ENCODE peak calls at places on chromosomes 5 and 9, in four cellular contexts. One of them, this sample, is unnamed.

GRCh38 chr5:163687421-163687820 is 182.0 kb downstream of the MAT2B start:
- DNase-seq in CD8-positive, alpha-beta memory T cell: no peak
- DNase-seq in stimulated activated CD4-positive, alpha-beta T cell treated with anti-CD3 and anti-CD28 coated beads, Interleukin-1b, Interleukin-23, amount 100 ng/mL, for 4 hours: no peak
- DNase-seq in SK-N-SH: no peak
- DNase-seq in this sample: no peak

GRCh38 chr9:14887149-14887548 is 23.1 kb downstream of the FREM1 start:
- DNase-seq in SK-N-SH: no peak
- DNase-seq in stimulated activated CD4-positive, alpha-beta T cell treated with anti-CD3 and anti-CD28 coated beads, Interleukin-1b, Interleukin-23, amount 100 ng/mL, for 4 hours: no peak
- DNase-seq in CD8-positive, alpha-beta memory T cell: no peak
- DNase-seq in this sample: peak; percentile 43

GRCh38 chr9:134776080-134776796 is 104.4 kb upstream of the FCN2 start:
- DNase-seq in CD8-positive, alpha-beta memory T cell: no peak
- DNase-seq in SK-N-SH: no peak
- DNase-seq in stimulated activated CD4-positive, alpha-beta T cell treated with anti-CD3 and anti-CD28 coated beads, Interleukin-1b, Interleukin-23, amount 100 ng/mL, for 4 hours: no peak
- DNase-seq in this sample: no peak

GRCh38 chr5:137714931-137715330 is 21.0 kb downstream of the KLHL3 start:
- DNase-seq in SK-N-SH: no peak
- DNase-seq in stimulated activated CD4-positive, alpha-beta T cell treated with anti-CD3 and anti-CD28 coated beads, Interleukin-1b, Interleukin-23, amount 100 ng/mL, for 4 hours: no peak
- DNase-seq in CD8-positive, alpha-beta memory T cell: no peak
- DNase-seq in this sample: no peak

GRCh38 chr9:6471231-6471630 is 58.2 kb downstream of the UHRF2 start:
- DNase-seq in SK-N-SH: no peak
- DNase-seq in CD8-positive, alpha-beta memory T cell: no peak
- DNase-seq in stimulated activated CD4-positive, alpha-beta T cell treated with anti-CD3 and anti-CD28 coated beads, Interleukin-1b, Interleukin-23, amount 100 ng/mL, for 4 hours: no peak
- DNase-seq in this sample: no peak

GRCh38 chr5:108280248-108280647 is 101.7 kb downstream of the FBXL17 start:
- DNase-seq in CD8-positive, alpha-beta memory T cell: no peak
- DNase-seq in stimulated activated CD4-positive, alpha-beta T cell treated with anti-CD3 and anti-CD28 coated beads, Interleukin-1b, Interleukin-23, amount 100 ng/mL, for 4 hours: no peak
- DNase-seq in SK-N-SH: no peak
- DNase-seq in this sample: no peak

GRCh38 chr5:154603978-154604679 is 126.1 kb upstream of the HAND1 start:
- DNase-seq in stimulated activated CD4-positive, alpha-beta T cell treated with anti-CD3 and anti-CD28 coated beads, Interleukin-1b, Interleukin-23, amount 100 ng/mL, for 4 hours: no peak
- DNase-seq in SK-N-SH: peak; percentile 91
- DNase-seq in CD8-positive, alpha-beta memory T cell: no peak
- DNase-seq in this sample: peak; percentile 98

GRCh38 chr5:149898811-149899210 is 45.8 kb downstream of the PDE6A start:
- DNase-seq in SK-N-SH: no peak
- DNase-seq in stimulated activated CD4-positive, alpha-beta T cell treated with anti-CD3 and anti-CD28 coated beads, Interleukin-1b, Interleukin-23, amount 100 ng/mL, for 4 hours: no peak
- DNase-seq in CD8-positive, alpha-beta memory T cell: no peak
- DNase-seq in this sample: no peak

GRCh38 chr5:94508421-94509148 is 109.8 kb downstream of the KIAA0825 start:
- DNase-seq in SK-N-SH: peak; percentile 77
- DNase-seq in stimulated activated CD4-positive, alpha-beta T cell treated with anti-CD3 and anti-CD28 coated beads, Interleukin-1b, Interleukin-23, amount 100 ng/mL, for 4 hours: no peak
- DNase-seq in CD8-positive, alpha-beta memory T cell: no peak
- DNase-seq in this sample: peak; percentile 83

GRCh38 chr5:37932450-37932849 is 92.6 kb upstream of the GDNF start:
- DNase-seq in CD8-positive, alpha-beta memory T cell: no peak
- DNase-seq in SK-N-SH: no peak
- DNase-seq in stimulated activated CD4-positive, alpha-beta T cell treated with anti-CD3 and anti-CD28 coated beads, Interleukin-1b, Interleukin-23, amount 100 ng/mL, for 4 hours: no peak
- DNase-seq in this sample: no peak

GRCh38 chr9:82883436-82883835 is 179.5 kb downstream of the RASEF start:
- DNase-seq in stimulated activated CD4-positive, alpha-beta T cell treated with anti-CD3 and anti-CD28 coated beads, Interleukin-1b, Interleukin-23, amount 100 ng/mL, for 4 hours: no peak
- DNase-seq in CD8-positive, alpha-beta memory T cell: no peak
- DNase-seq in SK-N-SH: no peak
- DNase-seq in this sample: no peak

GRCh38 chr9:70672136-70672535 is 257.7 kb upstream of the KLF9 start:
- DNase-seq in CD8-positive, alpha-beta memory T cell: no peak
- DNase-seq in SK-N-SH: peak; percentile 37
- DNase-seq in stimulated activated CD4-positive, alpha-beta T cell treated with anti-CD3 and anti-CD28 coated beads, Interleukin-1b, Interleukin-23, amount 100 ng/mL, for 4 hours: no peak
- DNase-seq in this sample: peak; percentile 53

GRCh38 chr9:74960548-74960947 is 7.8 kb upstream of the C9orf40 start:
- DNase-seq in CD8-positive, alpha-beta memory T cell: no peak
- DNase-seq in SK-N-SH: no peak
- DNase-seq in stimulated activated CD4-positive, alpha-beta T cell treated with anti-CD3 and anti-CD28 coated beads, Interleukin-1b, Interleukin-23, amount 100 ng/mL, for 4 hours: no peak
- DNase-seq in this sample: no peak

GRCh38 chr5:125112196-125112595 is 365.8 kb upstream of the ZNF608 start:
- DNase-seq in SK-N-SH: no peak
- DNase-seq in stimulated activated CD4-positive, alpha-beta T cell treated with anti-CD3 and anti-CD28 coated beads, Interleukin-1b, Interleukin-23, amount 100 ng/mL, for 4 hours: no peak
- DNase-seq in CD8-positive, alpha-beta memory T cell: no peak
- DNase-seq in this sample: no peak

GRCh38 chr5:122099060-122099790 is 21.2 kb upstream of the LOX start:
- DNase-seq in stimulated activated CD4-positive, alpha-beta T cell treated with anti-CD3 and anti-CD28 coated beads, Interleukin-1b, Interleukin-23, amount 100 ng/mL, for 4 hours: no peak
- DNase-seq in CD8-positive, alpha-beta memory T cell: no peak
- DNase-seq in SK-N-SH: no peak
- DNase-seq in this sample: no peak

GRCh38 chr5:38471709-38472108 is 84.7 kb downstream of the LIFR start:
- DNase-seq in stimulated activated CD4-positive, alpha-beta T cell treated with anti-CD3 and anti-CD28 coated beads, Interleukin-1b, Interleukin-23, amount 100 ng/mL, for 4 hours: no peak
- DNase-seq in CD8-positive, alpha-beta memory T cell: no peak
- DNase-seq in SK-N-SH: no peak
- DNase-seq in this sample: no peak

This sample was measured in BE2C.